ENCODE peak calls at places on chromosomes 11 and 22, in four cellular contexts. S, Y, O and E are unnamed samples.

GRCh38 chr22:28955817-28956216 is 72.4 kb downstream of the ZNRF3 start:
- DNase-seq in Y (no peak), S (peak; percentile 9), O (no peak), E (peak; percentile 79)

GRCh38 chr22:23068096-23068831 is 2.1 kb upstream of the GNAZ start:
- DNase-seq in S (no peak), Y (peak; percentile 17), O (peak; percentile 3), E (no peak)

GRCh38 chr22:46297151-46297819 is 615 bp downstream of the GTSE1 start:
- DNase-seq in Y (no peak), O (peak; percentile 17), S (peak; percentile 49), E (no peak)

GRCh38 chr11:35245786-35246185 is 106.8 kb downstream of the CD44 start:
- DNase-seq in S (no peak), Y (no peak), O (no peak), E (no peak)

GRCh38 chr11:33735426-33736147 is 636 bp downstream of the CD59 start:
- DNase-seq in O (peak; percentile 37), S (peak; percentile 67), Y (peak; percentile 46), E (peak; percentile 52)

GRCh38 chr11:62664405-62665074 is 470 bp downstream of the C11orf98 start:
- DNase-seq in S (no peak), Y (no peak), O (peak; percentile 56), E (no peak)

GRCh38 chr22:20438066-20438677 is 547 bp upstream of the SCARF2 start:
- DNase-seq in Y (no peak), S (peak; percentile 58), O (no peak), E (no peak)

GRCh38 chr11:444397-445144 is 2.8 kb upstream of the ANO9 start:
- DNase-seq in S (peak; percentile 66), O (no peak), Y (no peak), E (no peak)

GRCh38 chr22:24516301-24516737 is 21.2 kb downstream of the UPB1 start:
- DNase-seq in S (peak; percentile 96), Y (peak; percentile 38), O (no peak), E (no peak)

GRCh38 chr22:36659762-36660509 is 43.6 kb downstream of the CACNG2 start:
- DNase-seq in Y (peak; percentile 96), O (no peak), S (peak; percentile 92), E (no peak)

GRCh38 chr11:26065944-26066343 is 266.0 kb upstream of the ANO3 start:
- DNase-seq in O (no peak), Y (no peak), S (no peak), E (no peak)

GRCh38 chr22:20583471-20583922 is 76.1 kb downstream of the MED15 start:
- DNase-seq in S (no peak), Y (no peak), O (peak; percentile 35), E (peak; percentile 5)

GRCh38 chr11:33268945-33269567 is 11.9 kb downstream of the HIPK3 start:
- DNase-seq in S (peak; percentile 50), Y (no peak), O (no peak), E (no peak)

GRCh38 chr22:44159811-44160210 is 20.9 kb upstream of the PARVG start:
- DNase-seq in O (no peak), Y (no peak), S (no peak), E (no peak)

GRCh38 chr22:40256501-40256900 is 78.8 kb downstream of the TNRC6B start:
- DNase-seq in Y (no peak), O (no peak), S (peak; percentile 30), E (no peak)

GRCh38 chr22:40257979-40258378 is 80.3 kb downstream of the TNRC6B start:
- DNase-seq in Y (no peak), O (no peak), S (peak; percentile 37), E (no peak)

GRCh38 chr22:40261783-40262182 is 84.1 kb downstream of the TNRC6B start:
- DNase-seq in O (no peak), S (no peak), Y (no peak), E (no peak)

GRCh38 chr22:40263191-40263590 is 83.1 kb upstream of the ADSL start:
- DNase-seq in Y (no peak), O (no peak), S (peak; percentile 38), E (no peak)

GRCh38 chr22:40258463-40259046 is 80.8 kb downstream of the TNRC6B start:
- DNase-seq in S (peak; percentile 50), O (no peak), Y (no peak), E (no peak)
- H3K27ac ChIP-seq in S (no peak overlapping the region), O (no peak overlapping the region), Y (no peak overlapping the region), E (peak overlapping the region; percentile 2)

GRCh38 chr11:125171974-125172373 is 7.4 kb downstream of the PKNOX2 start:
- DNase-seq in Y (no peak), S (no peak), O (no peak), E (no peak)

GRCh38 chr11:125167954-125168821 is 3.6 kb downstream of the PKNOX2 start:
- DNase-seq in Y (no peak), O (no peak), S (peak; percentile 86), E (no peak)

GRCh38 chr11:125170001-125170405 is 5.5 kb downstream of the PKNOX2 start:
- DNase-seq in Y (no peak), O (peak; percentile 69), S (no peak), E (no peak)

GRCh38 chr11:125168875-125169537 is 4.5 kb downstream of the PKNOX2 start:
- DNase-seq in S (peak; percentile 79), O (peak; percentile 42), Y (no peak), E (no peak)

DNA sequence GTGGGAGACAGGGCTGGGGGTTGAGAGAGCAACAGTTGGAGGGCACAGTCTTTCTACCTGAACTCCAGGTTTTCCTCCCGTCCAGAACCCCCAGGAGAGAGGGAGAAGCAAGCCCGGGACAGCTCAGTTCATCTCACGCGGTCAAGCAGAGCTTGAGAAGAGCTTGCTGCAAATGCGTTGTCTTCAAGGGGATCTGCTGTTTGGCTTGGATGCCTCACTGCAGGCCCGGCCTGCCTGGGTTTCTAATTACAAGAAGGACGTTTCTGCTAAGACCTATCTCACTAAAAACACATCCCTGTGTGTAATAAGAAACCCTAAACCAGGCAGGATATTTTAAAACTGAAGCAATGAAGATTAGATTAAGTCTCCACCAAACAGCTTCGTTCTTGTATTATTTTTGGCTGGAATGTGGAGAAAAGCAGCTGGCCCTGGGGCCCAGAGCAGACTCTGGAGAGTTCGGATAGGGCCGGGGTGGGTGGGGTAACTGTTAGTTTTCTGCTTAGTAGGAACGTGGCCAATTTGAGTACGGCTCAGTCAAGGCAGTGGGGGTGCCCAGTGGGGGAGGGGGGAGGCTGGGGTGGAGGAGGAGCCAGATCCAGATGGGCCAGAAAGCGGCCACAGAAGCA is 6.0 kb downstream of the PKNOX2 start:
- DNase-seq in O (peak; percentile 45), Y (peak; percentile 56), S (peak; percentile 57), E (no peak)
- H3K4me3 ChIP-seq in O (peak overlapping the region; percentile 8), Y (peak overlapping the region; percentile 6), S (peak overlapping the region; percentile 53), E (no peak overlapping the region)

DNA sequence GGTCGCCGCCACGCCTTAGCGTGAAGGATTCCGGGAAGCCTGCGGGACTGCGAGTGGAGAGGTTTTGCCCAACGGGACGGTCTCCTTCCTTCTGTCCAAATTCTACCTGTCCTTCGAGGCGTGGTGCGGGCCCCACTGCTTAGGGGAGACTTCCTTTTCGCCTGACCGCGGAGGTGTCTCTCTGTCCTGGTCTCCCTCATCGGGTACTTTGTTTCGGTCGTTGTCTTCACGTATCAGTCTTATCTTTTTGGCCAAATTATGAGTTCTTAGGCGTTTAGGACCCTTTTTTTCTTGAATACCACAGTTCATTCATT is 388 bp downstream of the HINFP start:
- DNase-seq in S (no peak), Y (no peak), O (no peak), E (no peak)
- H3K27ac ChIP-seq in S (peak overlapping the region; percentile 74), Y (peak overlapping the region; percentile 80), O (peak overlapping the region; percentile 91), E (peak overlapping the region; percentile 85)

DNA sequence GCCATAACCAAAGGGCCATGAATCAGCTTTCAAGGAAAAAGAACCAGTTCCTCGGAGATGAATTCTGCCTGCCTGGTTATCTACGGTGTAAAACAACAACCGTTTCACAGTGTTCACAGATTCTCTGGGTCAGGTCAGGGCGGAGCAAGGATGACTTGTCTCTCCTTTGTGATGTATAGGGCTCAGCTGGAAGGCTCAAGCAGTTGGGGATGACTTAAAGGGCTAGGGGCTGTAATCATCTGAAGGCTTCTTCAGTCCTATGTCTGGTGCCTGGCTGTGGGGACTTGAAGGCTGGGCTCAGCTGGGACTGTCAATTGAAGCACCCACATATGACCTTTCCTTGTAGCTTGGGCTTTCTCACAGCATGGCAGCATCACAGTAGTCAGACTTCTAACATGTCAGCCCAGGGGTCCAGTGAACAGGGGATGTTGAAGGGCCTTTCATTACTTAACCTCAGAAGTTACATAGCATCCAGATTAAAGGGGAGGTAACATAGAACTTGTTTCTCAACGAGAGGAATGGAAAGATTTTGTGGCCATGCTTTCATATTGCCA is 29.3 kb downstream of the EIF3F start:
- DNase-seq in O (no peak), Y (no peak), S (no peak), E (no peak)
- H3K4me3 ChIP-seq in O (no peak overlapping the region), Y (no peak overlapping the region), S (no peak overlapping the region), E (no peak overlapping the region)

DNA sequence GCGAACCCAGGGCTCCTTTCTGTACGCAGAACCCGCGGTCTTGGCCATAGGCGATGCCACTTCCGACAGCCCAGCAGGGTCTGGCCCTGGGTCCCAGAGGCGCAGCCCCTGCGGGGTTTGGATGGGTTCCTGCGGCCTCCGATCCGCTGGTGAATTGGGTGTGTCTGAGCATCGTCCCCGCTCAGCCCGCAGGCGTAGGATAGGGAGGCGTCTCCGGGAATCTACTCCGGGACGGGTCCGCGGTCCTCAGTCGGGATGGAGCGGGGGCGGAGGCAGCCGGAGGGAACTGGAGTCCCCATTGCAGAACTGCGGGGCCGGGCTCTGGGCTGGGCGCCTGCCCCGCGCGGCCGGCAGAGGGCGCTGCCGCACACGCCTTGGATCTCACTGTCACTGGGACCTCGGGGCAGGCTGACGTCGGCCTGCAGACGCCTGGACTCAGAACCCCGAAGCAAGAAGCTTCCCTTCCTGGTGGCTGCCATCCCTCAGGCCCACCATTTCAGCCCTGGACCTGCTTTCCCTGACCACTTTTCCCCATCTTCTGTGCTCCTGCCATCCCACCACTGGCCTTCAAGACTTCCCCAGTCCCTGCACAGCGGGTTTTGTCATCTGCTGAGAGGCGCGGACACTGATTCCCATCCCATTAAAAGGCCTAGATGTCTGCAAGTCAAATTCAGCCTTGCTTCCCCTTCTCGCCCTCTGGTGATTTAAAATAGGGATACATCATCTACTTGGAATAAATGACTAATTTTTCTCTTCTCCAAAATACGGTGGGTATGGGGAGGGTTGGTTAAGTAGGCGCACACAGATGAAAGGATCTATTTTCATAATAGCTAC is 38.3 kb upstream of the CREB3L1 start:
- DNase-seq in Y (peak; percentile 86), S (peak; percentile 88), O (peak; percentile 87), E (peak; percentile 86)
- H3K27ac ChIP-seq in Y (no peak overlapping the region), S (peak overlapping the region; percentile 50), O (peak overlapping the region; percentile 68), E (no peak overlapping the region)

GRCh38 chr11:126357055-126357962 is 1.8 kb downstream of the ST3GAL4 start:
- DNase-seq in O (no peak), S (no peak), Y (no peak), E (no peak)

GRCh38 chr11:126352934-126353801 is 2.3 kb upstream of the ST3GAL4 start:
- DNase-seq in Y (no peak), S (peak; percentile 69), O (peak; percentile 65), E (no peak)

GRCh38 chr11:126355926-126356897 is 726 bp downstream of the ST3GAL4 start:
- DNase-seq in Y (no peak), O (peak; percentile 33), S (peak; percentile 55), E (no peak)

GRCh38 chr11:126354631-126355323 is 709 bp upstream of the ST3GAL4 start:
- DNase-seq in Y (no peak), S (no peak), O (no peak), E (no peak)

DNA sequence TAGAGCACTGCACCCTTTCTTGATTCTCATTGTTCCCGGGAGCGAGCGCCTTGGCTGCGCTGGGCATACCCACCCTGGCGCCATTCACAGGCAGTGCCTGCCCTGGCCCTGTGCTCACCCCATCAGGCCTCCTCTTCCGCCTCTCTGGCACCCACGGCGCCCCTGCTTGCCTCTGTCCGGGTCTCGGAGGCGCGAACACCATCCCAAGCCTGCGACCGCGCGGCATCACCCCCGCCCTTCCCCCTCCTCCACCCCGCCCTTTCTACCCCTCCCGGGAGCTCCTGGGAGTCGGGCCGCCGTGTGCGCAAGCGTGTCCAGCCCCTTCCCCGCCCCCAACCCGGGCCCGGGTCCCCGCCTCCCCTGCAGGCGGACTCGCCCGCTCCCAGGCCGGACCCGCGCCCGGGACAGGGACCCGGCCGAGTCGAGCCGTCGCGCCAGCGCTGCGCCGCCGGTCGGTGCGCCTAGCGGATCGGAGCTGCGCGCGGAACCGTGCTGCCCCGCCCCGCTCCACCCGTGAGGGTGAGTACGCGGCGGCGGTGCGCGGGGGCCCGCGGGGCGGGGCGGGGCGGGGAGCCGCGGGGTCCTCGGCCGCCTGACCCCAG is at the start of gene ST3GAL4:
- DNase-seq in O (peak; percentile 93), Y (peak; percentile 76), S (peak; percentile 68), E (peak; percentile 83)
- H3K4me3 ChIP-seq in O (peak within 1 kb of the TSS; percentile 86), Y (peak within 1 kb of the TSS; percentile 72), S (peak within 1 kb of the TSS; percentile 91), E (peak within 1 kb of the TSS; percentile 74)